ENCODE peak calls at places on chromosomes 12 and 14, in five cellular contexts. X is DMS79, Z is endodermal cell, A is ELR, G is choroid plexus epithelial cell. O is an unnamed sample.

GRCh38 chr14:77615231-77616132 is 955 bp downstream of the SPTLC2 start:
- DNase-seq in G (peak), A (peak), X (no peak), Z (no peak), O (peak)

GRCh38 chr14:68787235-68787727 is 5.6 kb downstream of the ZFP36L1 start:
- DNase-seq in X (no peak), A (no peak), Z (peak), G (no peak), O (peak)

GRCh38 chr14:54935958-54936357 is 33.3 kb upstream of the GCH1 start:
- DNase-seq in A (peak), X (no peak), G (peak), Z (no peak), O (no peak)

GRCh38 chr14:22488522-22489246 is 100.3 kb downstream of the DAD1 start:
- DNase-seq in A (no peak), X (no peak), Z (no peak), G (no peak), O (no peak)

GRCh38 chr14:92471919-92472318 is 41.7 kb upstream of the RIN3 start:
- DNase-seq in A (peak), Z (peak), G (peak), X (no peak), O (peak)

GRCh38 chr12:47903927-47904646 is 707 bp downstream of the VDR start:
- DNase-seq in X (no peak), Z (peak), A (peak), G (peak), O (peak)

GRCh38 chr14:77040995-77041744 is 12.7 kb upstream of the IRF2BPL start:
- DNase-seq in G (no peak), X (no peak), A (no peak), Z (peak), O (peak)

GRCh38 chr14:81209187-81209836 is 11.4 kb downstream of the GTF2A1 start:
- DNase-seq in Z (no peak), G (peak), X (no peak), A (no peak), O (no peak)

GRCh38 chr14:20855652-20856291 is 35.4 kb upstream of the RNASE3 start:
- DNase-seq in G (peak), A (peak), X (no peak), Z (peak), O (peak)

GRCh38 chr14:99521176-99522024 is 40.2 kb downstream of the CCNK start:
- DNase-seq in G (no peak), Z (no peak), X (no peak), A (no peak), O (no peak)

GRCh38 chr12:88952543-88952942 is 372.3 kb upstream of the KITLG start:
- DNase-seq in X (no peak), A (peak), G (peak), Z (no peak), O (peak)

GRCh38 chr12:109735825-109736551 is 22.4 kb downstream of the FAM222A start:
- DNase-seq in A (no peak), G (no peak), X (no peak), Z (peak), O (no peak)

GRCh38 chr12:110012137-110012536 is 12.9 kb downstream of the ANKRD13A start:
- DNase-seq in A (no peak), Z (no peak), X (no peak), G (no peak), O (peak)

GRCh38 chr14:68945190-68945584 is 33.9 kb downstream of the ACTN1 start:
- DNase-seq in X (no peak), G (no peak), A (no peak), Z (no peak), O (no peak)